ENCODE peak calls at places on chromosomes 13 and 19, in ten cellular contexts. One of them, this sample, is unnamed.

GRCh38 chr19:38715540-38715939 is 28.7 kb downstream of the CAPN12 start:
- DNase-seq in neural progenitor cell: no peak
- DNase-seq in astrocyte of the cerebellum: no peak
- DNase-seq in HFFc6: no peak
- DNase-seq in ureter: no peak
- DNase-seq in body of pancreas: peak; percentile 95
- DNase-seq in activated T-cell treated with anti-CD3 and anti-CD28 coated beads for 1 hour: no peak
- DNase-seq in hypothalamus: no peak
- DNase-seq in LHCN-M2: no peak
- DNase-seq in T1000: no peak
- DNase-seq in this sample: no peak

GRCh38 chr13:114145256-114145655 is 12.8 kb upstream of the RASA3 start:
- DNase-seq in neural progenitor cell: peak; percentile 1
- DNase-seq in astrocyte of the cerebellum: no peak
- DNase-seq in HFFc6: no peak
- DNase-seq in ureter: no peak
- DNase-seq in body of pancreas: no peak
- DNase-seq in activated T-cell treated with anti-CD3 and anti-CD28 coated beads for 1 hour: no peak
- DNase-seq in hypothalamus: no peak
- DNase-seq in LHCN-M2: no peak
- DNase-seq in T1000: no peak
- DNase-seq in this sample: no peak

GRCh38 chr19:38877781-38878574 is at the start of gene RINL:
- DNase-seq in neural progenitor cell: no peak
- DNase-seq in astrocyte of the cerebellum: no peak
- DNase-seq in HFFc6: no peak
- DNase-seq in ureter: peak; percentile 65
- DNase-seq in body of pancreas: no peak
- DNase-seq in activated T-cell treated with anti-CD3 and anti-CD28 coated beads for 1 hour: peak; percentile 58
- DNase-seq in hypothalamus: no peak
- DNase-seq in LHCN-M2: no peak
- DNase-seq in T1000: no peak
- DNase-seq in this sample: no peak

GRCh38 chr19:13033819-13034611 is 38.7 kb downstream of the NFIX start:
- DNase-seq in neural progenitor cell: peak; percentile 69
- DNase-seq in astrocyte of the cerebellum: peak; percentile 58
- DNase-seq in HFFc6: peak; percentile 41
- DNase-seq in ureter: no peak
- DNase-seq in body of pancreas: peak; percentile 92
- DNase-seq in activated T-cell treated with anti-CD3 and anti-CD28 coated beads for 1 hour: peak; percentile 37
- DNase-seq in hypothalamus: peak; percentile 37
- DNase-seq in LHCN-M2: peak; percentile 47
- DNase-seq in T1000: no peak
- DNase-seq in this sample: no peak

GRCh38 chr19:47351545-47351944 is 2.4 kb downstream of the DHX34 start:
- DNase-seq in neural progenitor cell: peak; percentile 31
- DNase-seq in astrocyte of the cerebellum: peak; percentile 19
- DNase-seq in HFFc6: peak; percentile 19
- DNase-seq in ureter: no peak
- DNase-seq in body of pancreas: no peak
- DNase-seq in activated T-cell treated with anti-CD3 and anti-CD28 coated beads for 1 hour: no peak
- DNase-seq in hypothalamus: no peak
- DNase-seq in LHCN-M2: peak; percentile 41
- DNase-seq in T1000: no peak
- DNase-seq in this sample: no peak

GRCh38 chr19:53908106-53908932 is 759 bp upstream of the CACNG7 start:
- DNase-seq in neural progenitor cell: peak; percentile 88
- DNase-seq in astrocyte of the cerebellum: peak; percentile 5
- DNase-seq in HFFc6: peak; percentile 10
- DNase-seq in ureter: no peak
- DNase-seq in body of pancreas: peak; percentile 45
- DNase-seq in activated T-cell treated with anti-CD3 and anti-CD28 coated beads for 1 hour: peak; percentile 21
- DNase-seq in hypothalamus: peak; percentile 57
- DNase-seq in LHCN-M2: peak; percentile 25
- DNase-seq in T1000: no peak
- DNase-seq in this sample: no peak

GRCh38 chr13:98839826-98840769 is 87.6 kb upstream of the SLC15A1 start:
- DNase-seq in neural progenitor cell: peak; percentile 85
- DNase-seq in astrocyte of the cerebellum: peak; percentile 68
- DNase-seq in HFFc6: peak; percentile 32
- DNase-seq in ureter: peak; percentile 67
- DNase-seq in body of pancreas: peak; percentile 71
- DNase-seq in activated T-cell treated with anti-CD3 and anti-CD28 coated beads for 1 hour: peak; percentile 13
- DNase-seq in hypothalamus: peak; percentile 8
- DNase-seq in LHCN-M2: peak; percentile 60
- DNase-seq in T1000: no peak
- DNase-seq in this sample: no peak

GRCh38 chr13:29805994-29806748 is 44.2 kb downstream of the UBL3 start:
- DNase-seq in neural progenitor cell: no peak
- DNase-seq in astrocyte of the cerebellum: no peak
- DNase-seq in HFFc6: no peak
- DNase-seq in ureter: no peak
- DNase-seq in body of pancreas: no peak
- DNase-seq in activated T-cell treated with anti-CD3 and anti-CD28 coated beads for 1 hour: no peak
- DNase-seq in hypothalamus: no peak
- DNase-seq in LHCN-M2: no peak
- DNase-seq in T1000: no peak
- DNase-seq in this sample: no peak

GRCh38 chr13:68439821-68440220 is 1209.7 kb upstream of the PCDH9 start:
- DNase-seq in neural progenitor cell: no peak
- DNase-seq in astrocyte of the cerebellum: peak; percentile 76
- DNase-seq in HFFc6: no peak
- DNase-seq in ureter: no peak
- DNase-seq in body of pancreas: no peak
- DNase-seq in activated T-cell treated with anti-CD3 and anti-CD28 coated beads for 1 hour: no peak
- DNase-seq in hypothalamus: no peak
- DNase-seq in LHCN-M2: peak; percentile 35
- DNase-seq in T1000: no peak
- DNase-seq in this sample: no peak

GRCh38 chr19:16698914-16699313 is 20.7 kb upstream of the NWD1 start:
- DNase-seq in neural progenitor cell: no peak
- DNase-seq in astrocyte of the cerebellum: no peak
- DNase-seq in HFFc6: no peak
- DNase-seq in ureter: no peak
- DNase-seq in body of pancreas: peak; percentile 6
- DNase-seq in activated T-cell treated with anti-CD3 and anti-CD28 coated beads for 1 hour: no peak
- DNase-seq in hypothalamus: no peak
- DNase-seq in LHCN-M2: peak; percentile 60
- DNase-seq in T1000: no peak
- DNase-seq in this sample: no peak

GRCh38 chr13:29103036-29103800 is 283.1 kb downstream of the MTUS2 start:
- DNase-seq in neural progenitor cell: no peak
- DNase-seq in astrocyte of the cerebellum: no peak
- DNase-seq in HFFc6: no peak
- DNase-seq in ureter: no peak
- DNase-seq in body of pancreas: no peak
- DNase-seq in activated T-cell treated with anti-CD3 and anti-CD28 coated beads for 1 hour: no peak
- DNase-seq in hypothalamus: no peak
- DNase-seq in LHCN-M2: no peak
- DNase-seq in T1000: no peak
- DNase-seq in this sample: no peak

GRCh38 chr13:36377822-36378480 is 31.8 kb upstream of the SPART start:
- DNase-seq in neural progenitor cell: no peak
- DNase-seq in astrocyte of the cerebellum: no peak
- DNase-seq in HFFc6: peak; percentile 29
- DNase-seq in ureter: no peak
- DNase-seq in body of pancreas: no peak
- DNase-seq in activated T-cell treated with anti-CD3 and anti-CD28 coated beads for 1 hour: no peak
- DNase-seq in hypothalamus: no peak
- DNase-seq in LHCN-M2: no peak
- DNase-seq in T1000: no peak
- DNase-seq in this sample: no peak

GRCh38 chr19:49222011-49222410 is 64.4 kb downstream of the TRPM4 start:
- DNase-seq in neural progenitor cell: no peak
- DNase-seq in astrocyte of the cerebellum: no peak
- DNase-seq in HFFc6: peak; percentile 14
- DNase-seq in ureter: no peak
- DNase-seq in body of pancreas: no peak
- DNase-seq in activated T-cell treated with anti-CD3 and anti-CD28 coated beads for 1 hour: no peak
- DNase-seq in hypothalamus: no peak
- DNase-seq in LHCN-M2: peak; percentile 28
- DNase-seq in T1000: no peak
- DNase-seq in this sample: no peak

GRCh38 chr19:55253842-55254624 is 4.8 kb downstream of the PPP6R1 start:
- DNase-seq in neural progenitor cell: no peak
- DNase-seq in astrocyte of the cerebellum: no peak
- DNase-seq in HFFc6: no peak
- DNase-seq in ureter: no peak
- DNase-seq in body of pancreas: no peak
- DNase-seq in activated T-cell treated with anti-CD3 and anti-CD28 coated beads for 1 hour: peak; percentile 48
- DNase-seq in hypothalamus: no peak
- DNase-seq in LHCN-M2: no peak
- DNase-seq in T1000: no peak
- DNase-seq in this sample: no peak

GRCh38 chr19:10431254-10431942 is 11.1 kb downstream of the PDE4A start:
- DNase-seq in neural progenitor cell: no peak
- DNase-seq in astrocyte of the cerebellum: no peak
- DNase-seq in HFFc6: no peak
- DNase-seq in ureter: no peak
- DNase-seq in body of pancreas: peak; percentile 52
- DNase-seq in activated T-cell treated with anti-CD3 and anti-CD28 coated beads for 1 hour: no peak
- DNase-seq in hypothalamus: no peak
- DNase-seq in LHCN-M2: no peak
- DNase-seq in T1000: no peak
- DNase-seq in this sample: no peak

GRCh38 chr13:19601749-19602725 is 31.4 kb upstream of the MPHOSPH8 start:
- DNase-seq in neural progenitor cell: peak; percentile 77
- DNase-seq in astrocyte of the cerebellum: no peak
- DNase-seq in HFFc6: no peak
- DNase-seq in ureter: no peak
- DNase-seq in body of pancreas: peak; percentile 59
- DNase-seq in activated T-cell treated with anti-CD3 and anti-CD28 coated beads for 1 hour: no peak
- DNase-seq in hypothalamus: no peak
- DNase-seq in LHCN-M2: no peak
- DNase-seq in T1000: peak; percentile 29
- DNase-seq in this sample: no peak

GRCh38 chr13:111937763-111938375 is 129.1 kb upstream of the SOX1 start:
- DNase-seq in neural progenitor cell: no peak
- DNase-seq in astrocyte of the cerebellum: no peak
- DNase-seq in HFFc6: no peak
- DNase-seq in ureter: no peak
- DNase-seq in body of pancreas: no peak
- DNase-seq in activated T-cell treated with anti-CD3 and anti-CD28 coated beads for 1 hour: no peak
- DNase-seq in hypothalamus: no peak
- DNase-seq in LHCN-M2: no peak
- DNase-seq in T1000: no peak
- DNase-seq in this sample: no peak

GRCh38 chr13:87677043-87677333 is 5.8 kb downstream of the SLITRK5 start:
- DNase-seq in neural progenitor cell: no peak
- DNase-seq in astrocyte of the cerebellum: no peak
- DNase-seq in HFFc6: no peak
- DNase-seq in ureter: no peak
- DNase-seq in body of pancreas: no peak
- DNase-seq in activated T-cell treated with anti-CD3 and anti-CD28 coated beads for 1 hour: no peak
- DNase-seq in hypothalamus: no peak
- DNase-seq in LHCN-M2: no peak
- DNase-seq in T1000: no peak
- DNase-seq in this sample: no peak

GRCh38 chr13:30504081-30504480 is 38.3 kb upstream of the HMGB1 start:
- DNase-seq in neural progenitor cell: no peak
- DNase-seq in astrocyte of the cerebellum: peak; percentile 3
- DNase-seq in HFFc6: no peak
- DNase-seq in ureter: no peak
- DNase-seq in body of pancreas: no peak
- DNase-seq in activated T-cell treated with anti-CD3 and anti-CD28 coated beads for 1 hour: no peak
- DNase-seq in hypothalamus: no peak
- DNase-seq in LHCN-M2: no peak
- DNase-seq in T1000: no peak
- DNase-seq in this sample: no peak

GRCh38 chr19:10290876-10291553 is 1.3 kb downstream of the ICAM5 start:
- DNase-seq in neural progenitor cell: peak; percentile 65
- DNase-seq in astrocyte of the cerebellum: no peak
- DNase-seq in HFFc6: peak; percentile 52
- DNase-seq in ureter: peak; percentile 73
- DNase-seq in body of pancreas: peak; percentile 47
- DNase-seq in activated T-cell treated with anti-CD3 and anti-CD28 coated beads for 1 hour: no peak
- DNase-seq in hypothalamus: no peak
- DNase-seq in LHCN-M2: peak; percentile 62
- DNase-seq in T1000: peak; percentile 53
- DNase-seq in this sample: no peak

GRCh38 chr19:10537668-10538067 is 6.0 kb upstream of the ATG4D start:
- DNase-seq in neural progenitor cell: no peak
- DNase-seq in astrocyte of the cerebellum: no peak
- DNase-seq in HFFc6: no peak
- DNase-seq in ureter: no peak
- DNase-seq in body of pancreas: no peak
- DNase-seq in activated T-cell treated with anti-CD3 and anti-CD28 coated beads for 1 hour: no peak
- DNase-seq in hypothalamus: no peak
- DNase-seq in LHCN-M2: no peak
- DNase-seq in T1000: no peak
- DNase-seq in this sample: no peak

This sample was measured in amniotic stem cell.